ENCODE peak calls at places on chromosomes 1 and 21, in nine cellular contexts. D is heart right ventricle; R is GM23338; V is kidney; K is prostate gland; T is A549; M is epithelial cell of prostate; N is CD8-positive, alpha-beta memory T cell; Q is lung. P is an unnamed sample.

GRCh38 chr1:198153103-198153502 is 3.7 kb upstream of the NEK7 start:
- DNase-seq in R (no peak), T (no peak), Q (peak), V (no peak), M (no peak), D (no peak), N (no peak), K (no peak), P (no peak)

GRCh38 chr21:31236528-31236927 is 107.5 kb downstream of the TIAM1 start:
- DNase-seq in R (no peak), V (no peak), K (no peak), M (no peak), Q (no peak), N (no peak), D (no peak), T (no peak), P (no peak)

GRCh38 chr1:164320780-164321683 is 238.0 kb upstream of the PBX1 start:
- DNase-seq in N (no peak), T (no peak), V (peak), R (peak), Q (no peak), K (peak), M (no peak), D (peak), P (no peak)

GRCh38 chr1:150281221-150281757 is 1.1 kb upstream of the CIART start:
- DNase-seq in R (peak), M (no peak), D (peak), K (peak), V (no peak), T (peak), Q (peak), N (peak), P (no peak)

GRCh38 chr1:115544131-115544530 is 97.6 kb upstream of the VANGL1 start:
- DNase-seq in D (no peak), Q (no peak), V (no peak), T (no peak), R (no peak), K (no peak), M (no peak), N (no peak), P (no peak)

GRCh38 chr1:240351690-240352089 is 260.0 kb downstream of the FMN2 start:
- DNase-seq in T (no peak), R (no peak), V (no peak), Q (no peak), M (no peak), K (no peak), N (no peak), D (no peak), P (no peak)

GRCh38 chr1:181056560-181056959 is 22.8 kb downstream of the MR1 start:
- DNase-seq in T (no peak), M (no peak), N (no peak), Q (no peak), R (no peak), V (no peak), K (no peak), D (no peak), P (no peak)

GRCh38 chr1:160702100-160702499 is 9.5 kb downstream of the CD48 start:
- DNase-seq in T (no peak), Q (no peak), N (no peak), K (no peak), R (no peak), D (no peak), V (no peak), M (no peak), P (no peak)

GRCh38 chr1:28602536-28603439 is 10.7 kb downstream of the RAB42 start:
- DNase-seq in M (no peak), T (peak), R (peak), N (peak), K (peak), V (no peak), D (no peak), Q (peak), P (no peak)

GRCh38 chr1:2129256-2129943 is 65.2 kb downstream of the FAAP20 start:
- DNase-seq in M (no peak), N (no peak), R (no peak), K (no peak), T (no peak), Q (no peak), V (peak), D (no peak), P (no peak)

GRCh38 chr21:34177919-34178567 is 104.7 kb downstream of the MRPS6 start:
- DNase-seq in V (no peak), R (no peak), D (no peak), Q (no peak), K (no peak), M (no peak), T (no peak), N (no peak), P (no peak)

GRCh38 chr1:72434070-72434469 is 151.7 kb upstream of the NEGR1 start:
- DNase-seq in V (no peak), K (no peak), M (no peak), N (no peak), R (no peak), Q (no peak), T (no peak), D (no peak), P (no peak)

GRCh38 chr1:209673631-209674417 is 1.4 kb upstream of the G0S2 start:
- DNase-seq in T (no peak), Q (peak), D (no peak), N (no peak), M (no peak), V (no peak), K (no peak), R (no peak), P (no peak)

GRCh38 chr21:15967661-15968060 is 237.9 kb downstream of the USP25 start:
- DNase-seq in D (no peak), R (peak), V (no peak), N (no peak), T (no peak), K (no peak), M (no peak), Q (no peak), P (no peak)

GRCh38 chr1:116261227-116261626 is 111.8 kb upstream of the ATP1A1 start:
- DNase-seq in K (no peak), N (no peak), Q (no peak), V (no peak), R (peak), M (no peak), T (no peak), D (no peak), P (no peak)

GRCh38 chr1:101137144-101138126 is 99.4 kb upstream of the S1PR1 start:
- DNase-seq in M (no peak), D (no peak), N (no peak), R (peak), V (no peak), Q (no peak), K (no peak), T (no peak), P (no peak)

GRCh38 chr1:102550729-102551384 is 554.1 kb upstream of the OLFM3 start:
- DNase-seq in R (peak), N (no peak), K (no peak), Q (no peak), D (no peak), V (no peak), T (no peak), M (no peak), P (peak)

GRCh38 chr1:44924835-44925464 is 61.4 kb downstream of the EIF2B3 start:
- DNase-seq in V (no peak), T (peak), N (no peak), K (no peak), M (no peak), R (peak), Q (no peak), D (no peak), P (no peak)

GRCh38 chr1:41804176-41804575 is 114.5 kb downstream of the HIVEP3 start:
- DNase-seq in Q (no peak), D (no peak), M (no peak), K (no peak), V (no peak), T (no peak), R (no peak), N (no peak), P (no peak)

GRCh38 chr1:221308534-221309511 is 429.6 kb downstream of the HLX start:
- DNase-seq in T (no peak), M (no peak), K (no peak), Q (no peak), R (no peak), V (no peak), N (no peak), D (no peak), P (no peak)

GRCh38 chr1:26357121-26357602 is 3.2 kb upstream of the CRYBG2 start:
- DNase-seq in D (no peak), V (no peak), Q (no peak), T (no peak), R (no peak), K (no peak), N (no peak), M (peak), P (no peak)

GRCh38 chr1:18972531-18972930 is 16.1 kb upstream of the IFFO2 start:
- DNase-seq in D (no peak), V (no peak), M (no peak), R (no peak), Q (no peak), T (no peak), K (no peak), N (peak), P (no peak)

GRCh38 chr1:65630855-65631254 is 161.8 kb upstream of the PDE4B start:
- DNase-seq in D (no peak), T (no peak), V (no peak), Q (no peak), M (no peak), K (no peak), R (no peak), N (no peak), P (no peak)

GRCh38 chr1:117627562-117628165 is 21.8 kb downstream of the TENT5C start:
- DNase-seq in V (no peak), M (no peak), R (no peak), T (no peak), D (no peak), N (no peak), Q (peak), K (no peak), P (no peak)

GRCh38 chr1:234643850-234644134 is 33.8 kb upstream of the IRF2BP2 start:
- DNase-seq in D (no peak), K (no peak), T (no peak), R (no peak), Q (no peak), M (no peak), V (no peak), N (no peak), P (no peak)

GRCh38 chr1:234643111-234643849 is 33.3 kb upstream of the IRF2BP2 start:
- DNase-seq in D (no peak), R (no peak), T (no peak), N (no peak), V (peak), M (no peak), Q (peak), K (no peak), P (no peak)

GRCh38 chr1:234639968-234640367 is 30.0 kb upstream of the IRF2BP2 start:
- DNase-seq in K (no peak), Q (no peak), V (no peak), T (no peak), D (no peak), N (no peak), M (no peak), R (no peak), P (no peak)

GRCh38 chr1:234644928-234645327 is 35.0 kb upstream of the IRF2BP2 start:
- DNase-seq in V (no peak), D (no peak), N (no peak), R (no peak), K (no peak), M (no peak), Q (no peak), T (no peak), P (no peak)

GRCh38 chr1:234642428-234642827 is 32.5 kb upstream of the IRF2BP2 start:
- DNase-seq in N (no peak), D (no peak), R (no peak), M (no peak), K (no peak), V (no peak), T (no peak), Q (no peak), P (no peak)
- H3K27ac ChIP-seq in N (no peak), D (no peak), R (no peak), M (no peak), K (no peak), V (peak), T (peak), Q (no peak), P (no peak)

DNA sequence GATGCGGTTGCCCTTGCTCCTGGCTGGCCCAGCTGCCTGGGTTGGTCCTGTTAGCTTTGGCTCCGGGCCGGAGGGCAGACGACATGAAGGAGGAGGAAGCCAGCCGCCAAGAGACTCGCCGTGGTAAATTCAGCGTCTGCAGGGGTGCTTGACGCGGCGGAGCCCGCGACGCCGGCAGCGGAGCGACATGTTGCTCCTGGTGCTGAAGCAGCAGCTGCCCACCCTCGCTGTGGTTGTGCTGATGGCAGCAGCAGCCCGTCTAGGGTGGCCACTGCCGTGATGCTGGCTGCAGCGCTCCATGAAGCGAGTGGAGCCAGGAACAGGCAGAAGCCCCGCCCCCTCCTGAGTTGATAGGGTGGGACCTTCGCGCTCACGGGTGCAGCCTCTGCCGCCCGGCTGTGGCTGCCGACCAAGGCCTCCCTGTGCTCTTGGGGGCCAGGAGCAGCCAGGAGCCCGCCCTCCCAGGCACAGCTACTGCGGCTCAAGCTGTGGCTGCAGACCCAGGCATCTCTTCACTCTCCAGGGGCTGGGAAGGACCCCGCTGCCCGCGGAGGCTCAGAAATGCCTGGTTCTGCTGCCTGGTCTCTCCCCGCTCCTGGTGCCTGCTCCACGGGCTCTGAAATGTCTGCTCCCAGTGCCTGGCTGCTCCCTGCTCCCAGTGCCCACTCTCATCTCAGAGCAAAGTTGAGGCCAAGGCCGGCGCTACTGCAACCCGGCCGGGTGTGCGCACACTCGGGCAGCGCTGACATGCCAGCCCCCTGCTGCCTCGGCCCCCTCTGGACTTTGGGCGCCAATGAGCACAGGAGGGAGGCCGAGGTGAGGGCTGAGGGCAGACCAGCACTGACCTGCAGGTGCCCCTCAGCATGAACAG is 4.4 kb upstream of the ZNF692 start:
- DNase-seq in N (peak), Q (peak), T (peak), D (peak), M (no peak), V (peak), K (peak), R (peak), P (no peak)
- H3K27ac ChIP-seq in N (peak), Q (peak), T (peak), D (peak), M (no peak), V (no peak), K (peak), R (no peak), P (no peak)

DNA sequence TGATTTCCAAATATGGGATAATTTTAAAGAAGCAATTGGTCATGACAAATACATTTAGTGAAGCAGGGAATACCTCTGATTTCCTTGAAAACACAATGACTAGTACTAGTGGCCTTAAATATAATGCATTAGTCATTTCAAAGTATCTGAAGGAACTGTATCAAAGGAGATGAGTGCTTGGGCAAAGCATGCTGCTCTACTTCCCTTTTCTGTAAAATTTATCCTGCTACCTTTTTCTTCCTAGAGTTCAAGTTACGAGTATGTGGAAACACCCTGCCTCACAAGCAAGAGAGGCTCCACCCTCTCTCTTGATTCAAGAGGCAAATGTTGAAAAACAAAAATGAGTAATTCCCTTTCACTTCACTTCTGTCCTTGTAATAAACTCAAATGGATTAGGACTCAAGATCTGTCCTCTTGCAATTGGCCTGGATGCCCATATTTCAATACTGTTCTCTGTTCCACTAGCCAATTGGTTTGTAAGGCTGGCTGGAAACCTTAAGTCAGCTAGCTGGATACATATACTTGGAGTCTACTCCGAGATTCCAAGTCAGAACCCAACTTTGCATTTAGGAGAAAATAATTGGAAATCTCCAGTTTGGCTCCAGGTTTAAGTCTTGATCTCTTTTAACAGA is 92.5 kb downstream of the CDC42BPA start:
- DNase-seq in M (peak), D (no peak), N (no peak), R (no peak), T (no peak), V (no peak), Q (no peak), K (no peak), P (no peak)
- H3K27ac ChIP-seq in M (peak), D (no peak), N (no peak), R (no peak), T (no peak), V (no peak), Q (no peak), K (no peak), P (no peak)

GRCh38 chr1:201740609-201741231 is 88.2 kb upstream of the IPO9 start:
- DNase-seq in V (no peak), R (peak), K (no peak), T (no peak), M (no peak), D (no peak), N (peak), Q (no peak), P (no peak)

GRCh38 chr1:201740086-201740541 is 88.8 kb upstream of the IPO9 start:
- DNase-seq in N (no peak), K (no peak), Q (no peak), V (no peak), M (no peak), D (no peak), R (peak), T (no peak), P (no peak)

GRCh38 chr1:201739054-201739453 is 89.9 kb upstream of the IPO9 start:
- DNase-seq in D (no peak), V (no peak), K (no peak), R (peak), Q (no peak), T (no peak), N (no peak), M (no peak), P (no peak)

GRCh38 chr1:201737350-201738060 is 91.5 kb upstream of the IPO9 start:
- DNase-seq in M (no peak), V (no peak), K (no peak), Q (no peak), T (no peak), D (peak), R (peak), N (no peak), P (no peak)

GRCh38 chr1:201739492-201740085 is 89.4 kb upstream of the IPO9 start:
- DNase-seq in T (no peak), D (peak), K (peak), M (no peak), N (peak), V (peak), R (peak), Q (peak), P (no peak)
- H3K27ac ChIP-seq in T (no peak), D (peak), K (peak), M (peak), N (peak), V (no peak), R (no peak), Q (peak), P (no peak)

P was measured in iPS DF 6.9.